ENCODE peak calls at places on chromosomes 4 and X, in ten cellular contexts. H is COLO829; L is uterus; B is CMK; F is stimulated activated CD4-positive, alpha-beta T cell treated with anti-CD3 and anti-CD28 coated beads, Interleukin-15, amount 100 ng/mL, for 48 hours; J is activated T-helper 1 cell treated with anti-CD3 and anti-CD28 coated beads, Interleukin-12 subunit alpha, Interleukin-12 subunit beta, Interleukin-2, Interleukin-4 antibody, amounts not matched to agents 30 ng/mL and 10 ng/mL and 1 ng/mL, durations not matched to agents 14 hours and 24 hours and 36 hours; O is foreskin fibroblast; V is left ventricle myocardium inferior; K is mesothelial cell of epicardium; R is activated gamma-delta T cell. E is an unnamed sample.

GRCh38 chr4:185597532-185598188 is 62.4 kb upstream of the PDLIM3 start:
- DNase-seq in H (peak), O (peak), K (peak), R (no peak), B (peak), V (peak), L (peak), J (peak), F (peak), E (peak)

GRCh38 chr4:2040391-2041233 is 18.5 kb upstream of the NAT8L start:
- DNase-seq in H (no peak), L (no peak), R (peak), O (no peak), J (no peak), B (no peak), F (no peak), V (no peak), K (no peak), E (no peak)

GRCh38 chrX:121308276-121308805 is 260.9 kb downstream of the GLUD2 start:
- DNase-seq in L (peak), B (no peak), J (peak), V (no peak), F (peak), K (no peak), R (no peak), H (peak), O (peak), E (peak)

GRCh38 chr4:2802618-2803531 is 10.0 kb downstream of the SH3BP2 start:
- DNase-seq in O (no peak), J (no peak), B (no peak), R (no peak), K (no peak), H (no peak), V (peak), F (no peak), L (no peak), E (no peak)

GRCh38 chr4:111475001-111475400 is 670.3 kb upstream of the FAM241A start:
- DNase-seq in B (no peak), V (no peak), K (no peak), R (no peak), L (no peak), F (no peak), H (no peak), J (no peak), O (no peak), E (peak)

GRCh38 chr4:17400696-17401095 is 111.2 kb downstream of the QDPR start:
- DNase-seq in H (no peak), V (no peak), J (no peak), O (peak), R (no peak), K (no peak), F (no peak), L (no peak), B (no peak), E (no peak)

GRCh38 chr4:94895081-94895480 is 137.3 kb downstream of the BMPR1B start:
- DNase-seq in K (no peak), R (no peak), J (no peak), H (no peak), L (no peak), O (no peak), B (no peak), F (no peak), V (no peak), E (no peak)

GRCh38 chrX:56310581-56310980 is 78.4 kb downstream of the KLF8 start:
- DNase-seq in J (no peak), H (no peak), B (no peak), K (no peak), F (no peak), R (no peak), O (no peak), V (no peak), L (no peak), E (no peak)

GRCh38 chr4:22237155-22237751 is 278.6 kb downstream of the ADGRA3 start:
- DNase-seq in V (no peak), F (peak), H (no peak), R (no peak), K (no peak), L (peak), B (no peak), J (peak), O (no peak), E (peak)

GRCh38 chrX:47501226-47502071 is 18.4 kb upstream of the ZNF41 start:
- DNase-seq in F (no peak), O (peak), V (no peak), B (no peak), L (no peak), H (no peak), R (no peak), J (no peak), K (no peak), E (peak)

GRCh38 chr4:138192113-138192512 is 50.0 kb downstream of the SLC7A11 start:
- DNase-seq in O (no peak), F (no peak), J (no peak), R (no peak), H (no peak), K (no peak), B (no peak), V (no peak), L (no peak), E (peak)

GRCh38 chr4:163665521-163666334 is 171.2 kb downstream of the TMA16 start:
- DNase-seq in V (no peak), H (no peak), R (no peak), L (no peak), O (no peak), J (no peak), F (no peak), K (no peak), B (no peak), E (peak)

GRCh38 chr4:84482564-84483563 is 16.2 kb downstream of the NKX6-1 start:
- DNase-seq in H (no peak), R (no peak), L (no peak), B (no peak), F (no peak), K (no peak), J (no peak), V (no peak), O (no peak), E (no peak)

GRCh38 chr4:58360354-58361133 is 1250.4 kb upstream of the IGFBP7 start:
- DNase-seq in V (no peak), F (no peak), R (no peak), B (no peak), H (no peak), L (no peak), J (no peak), K (no peak), O (no peak), E (no peak)

GRCh38 chr4:139754913-139755312 is 89.3 kb downstream of the MGST2 start:
- DNase-seq in O (no peak), B (no peak), V (no peak), H (no peak), L (no peak), F (no peak), K (no peak), J (no peak), R (no peak), E (no peak)

GRCh38 chr4:47471064-47471463 is 7.6 kb upstream of the COMMD8 start:
- DNase-seq in F (no peak), L (no peak), O (no peak), H (no peak), J (no peak), K (no peak), R (no peak), B (no peak), V (no peak), E (no peak)

GRCh38 chr4:172042714-172043114 is 229.5 kb downstream of the GALNTL6 start:
- DNase-seq in H (peak), F (no peak), R (no peak), L (no peak), V (no peak), B (no peak), K (no peak), O (no peak), J (no peak), E (peak)

GRCh38 chr4:82798168-82799005 is at the start of gene SCD5:
- DNase-seq in R (peak), L (peak), O (peak), F (peak), J (peak), K (peak), H (peak), B (peak), V (peak), E (peak)

GRCh38 chr4:56828784-56829535 is 7.5 kb upstream of the SPINK2 start:
- DNase-seq in J (no peak), O (no peak), F (no peak), L (no peak), H (no peak), K (no peak), V (no peak), B (no peak), R (no peak), E (peak)

GRCh38 chr4:147787204-147787603 is 55.3 kb downstream of the ARHGAP10 start:
- DNase-seq in F (no peak), V (no peak), H (no peak), B (no peak), R (no peak), O (peak), L (peak), K (no peak), J (no peak), E (peak)

GRCh38 chrX:18210470-18210869 is 10.2 kb downstream of the BEND2 start:
- DNase-seq in B (no peak), O (peak), H (peak), L (no peak), F (no peak), V (no peak), R (no peak), J (no peak), K (no peak), E (peak)

GRCh38 chr4:119025916-119026661 is 109.5 kb upstream of the MYOZ2 start:
- DNase-seq in B (no peak), L (peak), V (no peak), O (peak), K (no peak), R (no peak), F (no peak), J (no peak), H (no peak), E (peak)

GRCh38 chrX:118824173-118824782 is 654 bp downstream of the ZCCHC12 start:
- DNase-seq in O (no peak), F (no peak), L (no peak), K (no peak), R (no peak), V (no peak), H (no peak), J (no peak), B (no peak), E (no peak)

GRCh38 chrX:63920875-63921274 is 135.9 kb upstream of the ARHGEF9 start:
- DNase-seq in B (no peak), J (no peak), K (no peak), O (no peak), H (no peak), F (no peak), V (no peak), R (no peak), L (no peak), E (no peak)

GRCh38 chr4:127352220-127352619 is 280.5 kb upstream of the INTU start:
- DNase-seq in R (no peak), F (no peak), K (no peak), V (no peak), H (no peak), L (no peak), O (no peak), B (no peak), J (no peak), E (no peak)

GRCh38 chr4:145183581-145183980 is 3.2 kb upstream of the OTUD4 start:
- DNase-seq in J (no peak), L (no peak), H (no peak), K (no peak), O (no peak), B (no peak), F (no peak), V (no peak), R (no peak), E (no peak)

GRCh38 chr4:140637836-140638235 is 69.1 kb upstream of the UCP1 start:
- DNase-seq in O (no peak), H (peak), L (no peak), V (no peak), J (peak), K (no peak), F (peak), B (no peak), R (no peak), E (peak)

GRCh38 chr4:13966241-13967195 is 339.0 kb upstream of the BOD1L1 start:
- DNase-seq in H (no peak), R (no peak), L (no peak), F (no peak), V (no peak), J (no peak), O (peak), B (no peak), K (no peak), E (peak)

E was measured in LHCN-M2.